ENCODE peak calls at places on chromosomes 5 and 9, in four cellular contexts. K is neuronal stem cell; U is cerebellar nuclear complex; J is CD4-positive, CD25-positive, alpha-beta regulatory T cell. M is an unnamed sample.

GRCh38 chr5:77847814-77848290 is 71.7 kb upstream of the TBCA start:
- DNase-seq in J (no peak), U (no peak), K (peak), M (no peak)

GRCh38 chr5:14238272-14238671 is 95.1 kb downstream of the TRIO start:
- DNase-seq in U (no peak), K (no peak), J (no peak), M (no peak)

GRCh38 chr9:87516222-87516930 is 18.7 kb downstream of the DAPK1 start:
- DNase-seq in K (no peak), J (no peak), U (no peak), M (peak)

GRCh38 chr5:96626956-96627355 is 35.2 kb upstream of the CAST start:
- DNase-seq in U (no peak), J (no peak), K (no peak), M (no peak)

GRCh38 chr9:16112116-16112515 is 559.3 kb downstream of the CCDC171 start:
- DNase-seq in U (no peak), J (no peak), K (no peak), M (no peak)

GRCh38 chr5:98108497-98108896 is 665.0 kb upstream of the RGMB start:
- DNase-seq in J (no peak), K (no peak), U (no peak), M (no peak)

GRCh38 chr9:107868166-107868565 is 378.6 kb upstream of the KLF4 start:
- DNase-seq in U (no peak), K (no peak), J (no peak), M (no peak)

GRCh38 chr5:95727764-95728191 is 3.4 kb upstream of the RHOBTB3 start:
- DNase-seq in J (no peak), K (no peak), U (no peak), M (no peak)

GRCh38 chr5:159533197-159533596 is 202.9 kb upstream of the IL12B start:
- DNase-seq in J (no peak), K (no peak), U (no peak), M (no peak)

GRCh38 chr9:129580211-129580915 is 40.5 kb downstream of the C9orf50 start:
- DNase-seq in J (no peak), U (no peak), K (no peak), M (no peak)

GRCh38 chr9:116842658-116843057 is 155.6 kb downstream of the TRIM32 start:
- DNase-seq in K (no peak), U (no peak), J (no peak), M (no peak)

GRCh38 chr5:72108200-72109050 is 1.1 kb downstream of the MAP1B start:
- DNase-seq in K (peak), J (no peak), U (no peak), M (no peak)

GRCh38 chr5:56054651-56055050 is 59.9 kb upstream of the IL6ST start:
- DNase-seq in U (no peak), K (no peak), J (no peak), M (no peak)

GRCh38 chr9:6354072-6354686 is 26.0 kb downstream of the TPD52L3 start:
- DNase-seq in U (no peak), J (peak), K (peak), M (peak)

M was measured in GF-D8.